ENCODE peak calls at places on chromosomes 16 and 17, in nine cellular contexts. One of them, this sample, is unnamed.

GRCh38 chr17:50832267-50833227 is 2.8 kb upstream of the WFIKKN2 start:
- DNase-seq in sigmoid colon: peak; percentile 55
- DNase-seq in body of pancreas: no peak
- DNase-seq in ovary: peak; percentile 22
- DNase-seq in endodermal cell: peak; percentile 51
- DNase-seq in PC-9: no peak
- DNase-seq in lung: no peak
- DNase-seq in prostate gland: no peak
- DNase-seq in psoas muscle: no peak
- DNase-seq in this sample: no peak

GRCh38 chr16:27685802-27686201 is 135.9 kb downstream of the KATNIP start:
- DNase-seq in psoas muscle: no peak
- DNase-seq in endodermal cell: no peak
- DNase-seq in body of pancreas: peak; percentile 16
- DNase-seq in lung: no peak
- DNase-seq in ovary: no peak
- DNase-seq in prostate gland: no peak
- DNase-seq in sigmoid colon: no peak
- DNase-seq in PC-9: no peak
- DNase-seq in this sample: no peak

GRCh38 chr16:54927125-54928015 is 3.3 kb upstream of the IRX5 start:
- DNase-seq in endodermal cell: no peak
- DNase-seq in lung: no peak
- DNase-seq in prostate gland: no peak
- DNase-seq in sigmoid colon: no peak
- DNase-seq in body of pancreas: no peak
- DNase-seq in ovary: no peak
- DNase-seq in psoas muscle: no peak
- DNase-seq in PC-9: peak; percentile 57
- DNase-seq in this sample: no peak

GRCh38 chr16:52497067-52497816 is 49.7 kb downstream of the TOX3 start:
- DNase-seq in lung: no peak
- DNase-seq in body of pancreas: no peak
- DNase-seq in endodermal cell: no peak
- DNase-seq in PC-9: no peak
- DNase-seq in psoas muscle: no peak
- DNase-seq in prostate gland: no peak
- DNase-seq in sigmoid colon: no peak
- DNase-seq in ovary: no peak
- DNase-seq in this sample: peak; percentile 34

GRCh38 chr17:33949100-33949499 is 306.0 kb upstream of the CCL2 start:
- DNase-seq in PC-9: no peak
- DNase-seq in endodermal cell: peak; percentile 95
- DNase-seq in lung: no peak
- DNase-seq in sigmoid colon: no peak
- DNase-seq in body of pancreas: peak; percentile 25
- DNase-seq in ovary: no peak
- DNase-seq in psoas muscle: no peak
- DNase-seq in prostate gland: no peak
- DNase-seq in this sample: peak; percentile 51

GRCh38 chr16:73161977-73162376 is 114.0 kb upstream of the ZFHX3 start:
- DNase-seq in ovary: no peak
- DNase-seq in psoas muscle: no peak
- DNase-seq in sigmoid colon: no peak
- DNase-seq in prostate gland: no peak
- DNase-seq in PC-9: no peak
- DNase-seq in body of pancreas: no peak
- DNase-seq in lung: no peak
- DNase-seq in endodermal cell: no peak
- DNase-seq in this sample: no peak

GRCh38 chr17:50266384-50267073 is 7.7 kb upstream of the TMEM92 start:
- DNase-seq in prostate gland: peak; percentile 85
- DNase-seq in psoas muscle: peak; percentile 51
- DNase-seq in body of pancreas: peak; percentile 68
- DNase-seq in PC-9: peak; percentile 38
- DNase-seq in sigmoid colon: peak; percentile 91
- DNase-seq in lung: peak; percentile 76
- DNase-seq in ovary: peak; percentile 84
- DNase-seq in endodermal cell: peak; percentile 67
- DNase-seq in this sample: peak; percentile 90

GRCh38 chr16:56190903-56191806 is at the start of gene GNAO1:
- DNase-seq in body of pancreas: peak; percentile 49
- DNase-seq in endodermal cell: peak; percentile 88
- DNase-seq in lung: no peak
- DNase-seq in prostate gland: peak; percentile 49
- DNase-seq in PC-9: peak; percentile 43
- DNase-seq in psoas muscle: peak; percentile 74
- DNase-seq in sigmoid colon: peak; percentile 91
- DNase-seq in ovary: peak; percentile 71
- DNase-seq in this sample: peak; percentile 89

GRCh38 chr16:35744716-35745115 is 2285.3 kb downstream of the TP53TG3F start:
- DNase-seq in ovary: no peak
- DNase-seq in body of pancreas: no peak
- DNase-seq in prostate gland: no peak
- DNase-seq in sigmoid colon: no peak
- DNase-seq in PC-9: no peak
- DNase-seq in psoas muscle: no peak
- DNase-seq in endodermal cell: no peak
- DNase-seq in lung: no peak
- DNase-seq in this sample: no peak

GRCh38 chr17:29412780-29413565 is 22.8 kb downstream of the TAOK1 start:
- DNase-seq in psoas muscle: no peak
- DNase-seq in body of pancreas: no peak
- DNase-seq in ovary: no peak
- DNase-seq in lung: no peak
- DNase-seq in prostate gland: no peak
- DNase-seq in endodermal cell: no peak
- DNase-seq in PC-9: no peak
- DNase-seq in sigmoid colon: no peak
- DNase-seq in this sample: no peak

GRCh38 chr17:44902135-44902760 is 3.0 kb upstream of the EFTUD2 start:
- DNase-seq in PC-9: peak; percentile 19
- DNase-seq in sigmoid colon: no peak
- DNase-seq in endodermal cell: no peak
- DNase-seq in lung: no peak
- DNase-seq in prostate gland: no peak
- DNase-seq in body of pancreas: no peak
- DNase-seq in ovary: no peak
- DNase-seq in psoas muscle: no peak
- DNase-seq in this sample: no peak

GRCh38 chr16:56869513-56870270 is 4.7 kb downstream of the SLC12A3 start:
- DNase-seq in PC-9: no peak
- DNase-seq in prostate gland: no peak
- DNase-seq in body of pancreas: no peak
- DNase-seq in lung: peak; percentile 37
- DNase-seq in psoas muscle: no peak
- DNase-seq in ovary: no peak
- DNase-seq in sigmoid colon: no peak
- DNase-seq in endodermal cell: peak; percentile 89
- DNase-seq in this sample: peak; percentile 26

GRCh38 chr17:68771867-68772515 is 170.8 kb upstream of the FAM20A start:
- DNase-seq in ovary: no peak
- DNase-seq in body of pancreas: no peak
- DNase-seq in sigmoid colon: no peak
- DNase-seq in endodermal cell: no peak
- DNase-seq in lung: no peak
- DNase-seq in prostate gland: no peak
- DNase-seq in PC-9: no peak
- DNase-seq in psoas muscle: no peak
- DNase-seq in this sample: peak; percentile 91

GRCh38 chr17:2710804-2711607 is 558 bp downstream of the CLUH start:
- DNase-seq in PC-9: peak; percentile 46
- DNase-seq in prostate gland: no peak
- DNase-seq in sigmoid colon: peak; percentile 71
- DNase-seq in body of pancreas: peak; percentile 80
- DNase-seq in ovary: no peak
- DNase-seq in endodermal cell: peak; percentile 80
- DNase-seq in psoas muscle: peak; percentile 52
- DNase-seq in lung: peak; percentile 48
- DNase-seq in this sample: no peak

GRCh38 chr17:47810200-47810821 is 11.3 kb downstream of the OSBPL7 start:
- DNase-seq in prostate gland: no peak
- DNase-seq in ovary: no peak
- DNase-seq in body of pancreas: peak; percentile 88
- DNase-seq in lung: peak; percentile 69
- DNase-seq in PC-9: peak; percentile 99
- DNase-seq in endodermal cell: peak; percentile 88
- DNase-seq in sigmoid colon: peak; percentile 63
- DNase-seq in psoas muscle: no peak
- DNase-seq in this sample: peak; percentile 87

GRCh38 chr16:76857402-76857801 is 333.6 kb upstream of the MON1B start:
- DNase-seq in prostate gland: no peak
- DNase-seq in ovary: no peak
- DNase-seq in body of pancreas: no peak
- DNase-seq in psoas muscle: no peak
- DNase-seq in endodermal cell: no peak
- DNase-seq in PC-9: no peak
- DNase-seq in lung: no peak
- DNase-seq in sigmoid colon: no peak
- DNase-seq in this sample: no peak

GRCh38 chr16:4580245-4580644 is 24.1 kb downstream of the C16orf96 start:
- DNase-seq in sigmoid colon: no peak
- DNase-seq in lung: no peak
- DNase-seq in prostate gland: no peak
- DNase-seq in ovary: no peak
- DNase-seq in psoas muscle: no peak
- DNase-seq in PC-9: peak; percentile 60
- DNase-seq in body of pancreas: peak; percentile 33
- DNase-seq in endodermal cell: no peak
- DNase-seq in this sample: no peak

GRCh38 chr17:19376799-19377198 is 1.5 kb upstream of the MAPK7 start:
- DNase-seq in ovary: no peak
- DNase-seq in PC-9: peak; percentile 40
- DNase-seq in lung: no peak
- DNase-seq in prostate gland: no peak
- DNase-seq in sigmoid colon: peak; percentile 45
- DNase-seq in psoas muscle: no peak
- DNase-seq in endodermal cell: peak; percentile 34
- DNase-seq in body of pancreas: peak; percentile 8
- DNase-seq in this sample: no peak

GRCh38 chr16:81746566-81746965 is 32.5 kb upstream of the PLCG2 start:
- DNase-seq in prostate gland: no peak
- DNase-seq in psoas muscle: no peak
- DNase-seq in body of pancreas: no peak
- DNase-seq in PC-9: no peak
- DNase-seq in sigmoid colon: no peak
- DNase-seq in endodermal cell: no peak
- DNase-seq in ovary: no peak
- DNase-seq in lung: no peak
- DNase-seq in this sample: no peak
- H3K36me3 ChIP-seq in prostate gland: no peaks in the 10 kb centered on the region
- H3K36me3 ChIP-seq in psoas muscle: no peaks in the 10 kb centered on the region
- H3K36me3 ChIP-seq in body of pancreas: no peaks in the 10 kb centered on the region
- H3K36me3 ChIP-seq in PC-9: no peaks in the 10 kb centered on the region
- H3K36me3 ChIP-seq in sigmoid colon: no peaks in the 10 kb centered on the region
- H3K36me3 ChIP-seq in endodermal cell: no peaks in the 10 kb centered on the region
- H3K36me3 ChIP-seq in ovary: no peaks in the 10 kb centered on the region
- H3K36me3 ChIP-seq in lung: no peaks in the 10 kb centered on the region
- H3K36me3 ChIP-seq in this sample: no peaks in the 10 kb centered on the region

GRCh38 chr17:31008374-31009035 is 37.7 kb downstream of the RNF135 start:
- DNase-seq in prostate gland: peak; percentile 71
- DNase-seq in endodermal cell: peak; percentile 94
- DNase-seq in body of pancreas: peak; percentile 68
- DNase-seq in psoas muscle: peak; percentile 53
- DNase-seq in PC-9: no peak
- DNase-seq in sigmoid colon: peak; percentile 73
- DNase-seq in ovary: peak; percentile 58
- DNase-seq in lung: peak; percentile 64
- DNase-seq in this sample: peak; percentile 79
- H3K27ac ChIP-seq in prostate gland: peak overlapping the region; percentile 90
- H3K27ac ChIP-seq in endodermal cell: no peak overlapping the region
- H3K27ac ChIP-seq in body of pancreas: peak overlapping the region; percentile 75
- H3K27ac ChIP-seq in psoas muscle: peak overlapping the region; percentile 41
- H3K27ac ChIP-seq in PC-9: no peak overlapping the region
- H3K27ac ChIP-seq in sigmoid colon: peak overlapping the region; percentile 92
- H3K27ac ChIP-seq in ovary: peak overlapping the region; percentile 82
- H3K27ac ChIP-seq in lung: peak overlapping the region; percentile 55
- H3K27ac ChIP-seq in this sample: no peak overlapping the region

GRCh38 chr17:8187517-8188407 is 2.2 kb downstream of the BORCS6 start:
- DNase-seq in lung: peak; percentile 93
- DNase-seq in prostate gland: peak; percentile 81
- DNase-seq in endodermal cell: peak; percentile 99
- DNase-seq in ovary: peak; percentile 90
- DNase-seq in body of pancreas: peak; percentile 96
- DNase-seq in PC-9: peak; percentile 95
- DNase-seq in psoas muscle: peak; percentile 89
- DNase-seq in sigmoid colon: peak; percentile 97
- DNase-seq in this sample: peak; percentile 99
- TF ChIP-seq CTCF in lung: no peak
- TF ChIP-seq CTCF in prostate gland: no peak
- TF ChIP-seq CTCF in endodermal cell: no peak
- TF ChIP-seq CTCF in ovary: peak; percentile 17
- TF ChIP-seq CTCF in body of pancreas: no peak
- TF ChIP-seq CTCF in PC-9: no peak
- TF ChIP-seq CTCF in psoas muscle: no peak
- TF ChIP-seq CTCF in sigmoid colon: no peak
- TF ChIP-seq CTCF in this sample: no peak

GRCh38 chr17:17814162-17815061 is 22.4 kb downstream of the SREBF1 start:
- DNase-seq in lung: no peak
- DNase-seq in endodermal cell: no peak
- DNase-seq in ovary: no peak
- DNase-seq in psoas muscle: peak; percentile 11
- DNase-seq in prostate gland: no peak
- DNase-seq in sigmoid colon: no peak
- DNase-seq in body of pancreas: no peak
- DNase-seq in PC-9: no peak
- DNase-seq in this sample: no peak
- H3K36me3 ChIP-seq in lung: peaks cover 3% of the 10 kb centered on the region
- H3K36me3 ChIP-seq in endodermal cell: peaks cover 33% of the 10 kb centered on the region
- H3K36me3 ChIP-seq in ovary: no peaks in the 10 kb centered on the region
- H3K36me3 ChIP-seq in psoas muscle: peaks cover 78% of the 10 kb centered on the region
- H3K36me3 ChIP-seq in prostate gland: peaks cover 17% of the 10 kb centered on the region
- H3K36me3 ChIP-seq in sigmoid colon: peaks cover 41% of the 10 kb centered on the region
- H3K36me3 ChIP-seq in body of pancreas: peaks cover 8% of the 10 kb centered on the region
- H3K36me3 ChIP-seq in PC-9: peaks cover 28% of the 10 kb centered on the region
- H3K36me3 ChIP-seq in this sample: no peaks in the 10 kb centered on the region

This sample was measured in cardiac muscle cell.